ENCODE peak calls at places on chromosomes 7 and 10, in eight cellular contexts. B is IMR-90, I is body of pancreas, Q is A549, P is sigmoid colon, Z is cardiac muscle cell, F is neuronal stem cell, L is right lobe of liver. E is an unnamed sample. For H3K4me1, the result is how much of the 10 kb centered on the place peaks cover.

GRCh38 chr10:22320591-22321155 is at the start of gene BMI1:
- DNase-seq in B (peak), F (peak), Q (peak), P (peak), I (peak), Z (peak), L (peak), E (peak)

GRCh38 chr7:6639627-6640026 is 2.5 kb downstream of the ZNF316 start:
- DNase-seq in F (no peak), Q (no peak), P (no peak), I (no peak), B (no peak), L (no peak), Z (no peak), E (no peak)

GRCh38 chr10:98074315-98074911 is 44.0 kb upstream of the CRTAC1 start:
- DNase-seq in I (no peak), P (no peak), Z (peak), F (peak), L (no peak), B (peak), Q (no peak), E (peak)

GRCh38 chr10:13615650-13616049 is 28.9 kb downstream of the PRPF18 start:
- DNase-seq in L (no peak), Q (no peak), Z (no peak), F (no peak), P (no peak), I (no peak), B (no peak), E (no peak)

GRCh38 chr7:105787071-105787470 is 89.3 kb downstream of the ATXN7L1 start:
- DNase-seq in P (peak), L (no peak), I (no peak), Q (no peak), F (no peak), B (no peak), Z (no peak), E (no peak)

GRCh38 chr7:100483101-100483727 is 513 bp upstream of the NYAP1 start:
- DNase-seq in I (peak), Q (peak), Z (peak), P (peak), B (peak), F (peak), L (peak), E (peak)

GRCh38 chr7:90681336-90682019 is 85.4 kb downstream of the CDK14 start:
- DNase-seq in Z (peak), F (no peak), I (no peak), L (no peak), Q (no peak), B (peak), P (no peak), E (no peak)

GRCh38 chr10:131180086-131180485 is 131.4 kb downstream of the TCERG1L start:
- DNase-seq in P (no peak), L (no peak), F (no peak), Z (no peak), B (no peak), Q (no peak), I (no peak), E (no peak)

GRCh38 chr7:139942686-139943085 is 113.6 kb downstream of the TBXAS1 start:
- DNase-seq in F (no peak), L (no peak), Q (no peak), I (no peak), B (peak), Z (peak), P (no peak), E (no peak)

GRCh38 chr7:45890902-45891461 is 2.7 kb downstream of the IGFBP1 start:
- DNase-seq in Q (no peak), F (peak), Z (peak), B (peak), L (no peak), P (no peak), I (no peak), E (peak)

GRCh38 chr10:25828475-25828874 is 105.6 kb upstream of the MYO3A start:
- DNase-seq in P (no peak), L (no peak), B (no peak), I (no peak), Q (no peak), F (no peak), Z (no peak), E (no peak)

GRCh38 chr10:128185627-128186026 is 59.4 kb upstream of the MKI67 start:
- DNase-seq in P (no peak), I (no peak), L (no peak), Z (no peak), B (no peak), Q (no peak), F (no peak), E (no peak)

DNA sequence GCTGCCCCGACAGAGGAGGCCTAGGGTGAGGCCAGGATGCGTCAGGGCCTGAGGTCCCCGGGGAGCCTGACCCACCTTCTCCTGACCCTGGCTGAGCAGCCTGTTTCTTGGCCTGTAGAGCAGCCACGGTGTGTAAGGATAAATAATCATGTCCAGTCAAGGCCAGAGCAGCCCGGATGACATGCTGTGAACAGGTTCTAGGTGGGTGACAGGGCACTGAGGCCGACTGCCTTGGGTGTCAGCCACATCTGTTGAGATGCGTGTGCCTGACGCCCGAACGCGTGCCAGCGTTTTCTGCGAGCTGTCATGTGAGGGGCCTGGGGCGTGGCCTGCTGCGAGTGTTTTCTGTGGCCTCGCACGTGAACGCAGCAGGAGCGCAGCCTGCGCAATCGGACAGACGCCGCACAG is 118.3 kb downstream of the FAM53B start:
- DNase-seq in L (no peak), I (no peak), Q (no peak), F (no peak), P (no peak), Z (no peak), B (no peak), E (peak)
- H3K4me1 ChIP-seq in L (under half), I (under half), Q (under half), F (under half), P (under half), Z (under half), B (under half), E (half or more)

GRCh38 chr10:44267007-44267406 is 117.9 kb downstream of the CXCL12 start:
- DNase-seq in I (no peak), Z (no peak), L (no peak), P (no peak), Q (no peak), F (no peak), B (no peak), E (no peak)

GRCh38 chr10:44262551-44263251 is 122.2 kb downstream of the CXCL12 start:
- DNase-seq in P (no peak), I (no peak), Z (no peak), Q (no peak), B (no peak), L (no peak), F (no peak), E (no peak)

GRCh38 chr10:44261710-44262455 is 123.0 kb downstream of the CXCL12 start:
- DNase-seq in L (no peak), P (peak), B (peak), I (no peak), Q (no peak), Z (peak), F (no peak), E (no peak)

GRCh38 chr10:44263771-44264170 is 121.1 kb downstream of the CXCL12 start:
- DNase-seq in Q (no peak), P (no peak), Z (no peak), I (no peak), L (no peak), B (no peak), F (no peak), E (no peak)

DNA sequence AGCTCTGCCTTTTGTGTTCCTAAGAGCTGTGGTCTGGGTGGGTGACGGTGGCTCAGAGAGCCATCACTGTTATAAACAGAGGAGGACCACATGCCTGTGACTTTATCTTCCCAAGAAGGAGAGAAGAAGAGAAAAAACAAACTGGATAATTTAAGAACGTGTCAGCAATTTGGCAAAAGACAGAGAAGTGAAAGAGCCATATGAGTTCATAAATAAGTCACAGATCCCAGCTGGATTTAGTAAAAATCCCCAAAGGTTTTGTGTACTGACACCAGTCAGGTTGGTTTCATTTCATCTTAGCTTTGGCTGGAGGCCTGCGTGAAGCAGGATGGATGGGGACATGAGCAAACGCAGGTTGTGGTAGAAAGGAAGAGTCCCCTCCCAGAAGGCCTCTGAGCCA is 120.7 kb downstream of the CXCL12 start:
- DNase-seq in F (no peak), I (no peak), Q (no peak), Z (no peak), P (peak), B (peak), L (no peak), E (no peak)
- H3K4me1 ChIP-seq in F (under half), I (under half), Q (under half), Z (under half), P (under half), B (under half), L (under half), E (under half)

DNA sequence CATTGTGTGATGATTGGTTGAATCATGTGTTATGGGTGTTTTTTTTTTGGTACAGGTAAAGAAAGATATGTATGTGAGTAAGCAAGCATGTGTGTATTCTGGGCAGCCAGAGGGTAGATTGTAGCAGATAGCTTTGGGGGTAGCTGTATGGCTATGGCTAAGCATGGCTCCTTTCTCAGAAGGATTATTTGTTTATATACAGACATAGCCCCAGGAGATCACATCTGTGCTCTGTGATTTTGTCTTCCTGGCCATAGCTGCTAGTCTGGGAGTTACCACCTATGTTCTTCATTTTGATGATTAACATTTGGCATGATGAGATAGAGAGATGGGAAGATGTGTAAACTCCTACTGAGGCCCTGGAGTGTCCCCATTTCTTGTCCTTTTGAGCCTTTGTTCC is 23.2 kb upstream of the ICA1 start:
- DNase-seq in F (no peak), Q (no peak), Z (no peak), L (no peak), P (no peak), B (no peak), I (no peak), E (no peak)
- H3K4me1 ChIP-seq in F (under half), Q (under half), Z (under half), L (under half), P (under half), B (under half), I (under half), E (under half)

DNA sequence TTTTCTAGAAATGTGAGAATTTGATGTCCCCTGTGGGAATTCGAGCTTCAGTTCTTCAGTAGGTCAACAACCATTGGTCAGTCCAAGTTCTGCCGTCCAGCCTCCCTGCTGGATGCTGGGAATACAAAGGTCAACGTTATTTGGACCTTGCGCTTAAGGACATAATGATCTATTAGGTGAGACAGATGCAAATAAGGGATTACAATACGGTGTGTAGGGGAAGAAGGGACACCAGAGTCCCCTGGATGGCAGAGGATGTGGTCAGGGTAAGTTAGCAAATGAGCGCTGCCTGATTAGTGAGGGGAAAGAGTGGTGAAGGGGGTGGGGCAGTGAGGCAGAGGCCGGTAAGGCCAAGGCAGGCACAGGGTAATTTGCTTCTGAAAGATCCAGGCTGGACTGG is 16.2 kb downstream of the CCNY start:
- DNase-seq in Q (no peak), I (no peak), P (no peak), Z (no peak), L (no peak), F (no peak), B (no peak), E (no peak)
- H3K4me1 ChIP-seq in Q (under half), I (under half), P (half or more), Z (under half), L (half or more), F (under half), B (under half), E (under half)

GRCh38 chr7:129777195-129777844 is 165.8 kb downstream of the NRF1 start:
- DNase-seq in Z (no peak), F (no peak), I (no peak), L (no peak), B (no peak), Q (no peak), P (no peak), E (no peak)

GRCh38 chr7:129779602-129780256 is 168.2 kb downstream of the NRF1 start:
- DNase-seq in I (no peak), B (no peak), Z (no peak), Q (peak), L (no peak), F (peak), P (no peak), E (peak)

GRCh38 chr7:129780257-129781127 is 169.0 kb downstream of the NRF1 start:
- DNase-seq in P (no peak), L (no peak), I (peak), Q (peak), B (no peak), Z (no peak), F (peak), E (peak)

GRCh38 chr7:129777993-129778769 is 166.7 kb downstream of the NRF1 start:
- DNase-seq in B (no peak), Z (no peak), I (no peak), Q (no peak), P (no peak), F (peak), L (no peak), E (no peak)

GRCh38 chr7:129778770-129779601 is 167.5 kb downstream of the NRF1 start:
- DNase-seq in I (peak), L (no peak), Q (peak), Z (no peak), B (no peak), F (no peak), P (no peak), E (no peak)
- H3K4me1 ChIP-seq in I (half or more), L (under half), Q (under half), Z (under half), B (under half), F (under half), P (half or more), E (under half)

GRCh38 chr10:6564367-6564766 is 15.7 kb downstream of the PRKCQ start:
- DNase-seq in P (no peak), B (no peak), Z (no peak), F (no peak), Q (no peak), L (no peak), I (no peak), E (no peak)

GRCh38 chr10:6563720-6564119 is 16.4 kb downstream of the PRKCQ start:
- DNase-seq in P (no peak), F (no peak), L (no peak), Z (no peak), I (no peak), Q (no peak), B (no peak), E (no peak)

GRCh38 chr10:6567203-6567703 is 12.8 kb downstream of the PRKCQ start:
- DNase-seq in F (no peak), I (no peak), B (no peak), P (no peak), Q (no peak), Z (no peak), L (no peak), E (no peak)

GRCh38 chr10:6567894-6568293 is 12.2 kb downstream of the PRKCQ start:
- DNase-seq in B (no peak), L (no peak), F (no peak), Z (no peak), P (no peak), I (no peak), Q (no peak), E (no peak)

DNA sequence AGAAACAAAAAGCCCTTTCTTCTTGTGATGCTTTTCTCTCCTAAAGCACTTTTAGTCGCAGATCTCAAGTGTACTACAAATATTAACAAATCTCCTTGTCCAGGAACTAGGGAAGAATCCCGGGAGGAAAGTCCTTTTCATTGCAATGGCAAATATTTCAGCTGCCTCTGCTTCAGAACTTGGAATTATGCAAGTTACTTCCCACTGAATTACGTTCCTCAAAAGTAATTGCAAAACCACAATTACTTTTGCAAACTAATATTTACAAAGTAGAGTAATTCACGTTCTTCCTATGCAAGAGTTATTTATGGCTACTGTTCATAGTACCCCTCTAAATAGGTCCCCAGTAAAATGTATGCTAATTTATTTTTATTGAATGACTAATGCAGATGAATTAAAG is 14.5 kb downstream of the PRKCQ start:
- DNase-seq in Q (no peak), F (no peak), B (no peak), L (no peak), P (no peak), I (no peak), Z (no peak), E (no peak)
- H3K4me1 ChIP-seq in Q (under half), F (under half), B (under half), L (under half), P (under half), I (under half), Z (under half), E (under half)

DNA sequence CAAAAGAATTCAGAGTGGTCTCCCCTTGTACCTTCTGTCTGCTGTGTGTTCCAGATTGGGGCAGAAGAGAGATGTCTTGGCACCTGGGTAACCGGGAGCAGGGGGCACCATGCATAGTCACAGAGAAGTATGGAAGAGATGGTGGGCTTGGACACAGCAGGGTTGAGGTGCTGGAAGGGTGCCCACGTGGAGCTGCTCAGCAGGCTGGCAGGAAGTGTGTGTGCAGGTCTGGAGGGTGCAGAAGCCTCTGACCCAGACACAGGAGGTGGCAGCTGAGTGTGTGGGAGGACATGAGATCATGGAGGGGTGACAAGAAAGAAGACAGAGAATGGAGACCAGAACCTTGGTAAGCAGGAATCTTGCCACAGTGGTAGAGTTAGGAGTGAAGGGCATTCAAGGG is 42.3 kb upstream of the DUSP5 start:
- DNase-seq in P (peak), B (no peak), Q (no peak), Z (no peak), F (no peak), I (no peak), L (no peak), E (no peak)
- H3K4me1 ChIP-seq in P (under half), B (under half), Q (half or more), Z (under half), F (under half), I (under half), L (under half), E (under half)

E was measured in Karpas-422.